ENCODE peak calls at places on chromosomes 11 and 22, in ten cellular contexts. A, U, Z, W, E, V, M, N, D and Q are unnamed samples.

GRCh38 chr22:19853879-19854777 is 546 bp downstream of the GNB1L start:
- DNase-seq in A (peak; percentile 53), U (peak; percentile 63), Z (peak; percentile 55), W (no peak), E (no peak), V (no peak), M (peak; percentile 2), N (peak; percentile 15), D (no peak), Q (peak; percentile 18)

GRCh38 chr22:32991353-32992115 is 66.6 kb downstream of the SYN3 start:
- DNase-seq in A (peak; percentile 56), U (peak; percentile 78), Z (no peak), W (no peak), E (peak; percentile 4), V (no peak), M (no peak), N (peak; percentile 10), D (no peak), Q (peak; percentile 64)

GRCh38 chr11:92048415-92048814 is 176.2 kb upstream of the FAT3 start:
- DNase-seq in A (no peak), U (no peak), Z (no peak), W (no peak), E (no peak), V (no peak), M (no peak), N (no peak), D (no peak), Q (no peak)

GRCh38 chr11:29333993-29334780 is 682.6 kb downstream of the KCNA4 start:
- DNase-seq in A (no peak), U (no peak), Z (no peak), W (no peak), E (no peak), V (no peak), M (peak; percentile 29), N (peak; percentile 70), D (peak; percentile 65), Q (no peak)

GRCh38 chr11:62811659-62812058 is 6.4 kb upstream of the NXF1 start:
- DNase-seq in A (no peak), U (no peak), Z (no peak), W (no peak), E (no peak), V (no peak), M (no peak), N (no peak), D (no peak), Q (no peak)

GRCh38 chr22:45877651-45878050 is 99.3 kb downstream of the WNT7B start:
- DNase-seq in A (peak; percentile 35), U (peak; percentile 56), Z (peak; percentile 49), W (no peak), E (no peak), V (no peak), M (no peak), N (no peak), D (no peak), Q (no peak)

GRCh38 chr11:45560153-45560934 is 105.1 kb downstream of the CHST1 start:
- DNase-seq in A (no peak), U (no peak), Z (peak; percentile 66), W (no peak), E (no peak), V (no peak), M (no peak), N (no peak), D (no peak), Q (no peak)

GRCh38 chr11:118343981-118344521 is at the start of gene CD3G:
- DNase-seq in A (no peak), U (no peak), Z (no peak), W (no peak), E (no peak), V (no peak), M (no peak), N (no peak), D (no peak), Q (no peak)

GRCh38 chr22:41983516-41983915 is 14.3 kb downstream of the SEPTIN3 start:
- DNase-seq in A (no peak), U (no peak), Z (no peak), W (no peak), E (peak; percentile 69), V (peak; percentile 69), M (no peak), N (peak; percentile 65), D (no peak), Q (no peak)

GRCh38 chr22:38697055-38697980 is 3.4 kb downstream of the JOSD1 start:
- DNase-seq in A (no peak), U (no peak), Z (no peak), W (no peak), E (no peak), V (no peak), M (no peak), N (peak; percentile 44), D (peak; percentile 61), Q (no peak)

GRCh38 chr22:23130697-23131096 is 11.1 kb downstream of the RSPH14 start:
- DNase-seq in A (no peak), U (no peak), Z (no peak), W (no peak), E (no peak), V (no peak), M (no peak), N (no peak), D (no peak), Q (no peak)

GRCh38 chr22:36732609-36733008 is 29.1 kb upstream of the CACNG2 start:
- DNase-seq in A (no peak), U (peak; percentile 11), Z (no peak), W (no peak), E (no peak), V (no peak), M (no peak), N (no peak), D (no peak), Q (no peak)

GRCh38 chr22:32847067-32847491 is 45.6 kb downstream of the TIMP3 start:
- DNase-seq in A (no peak), U (peak; percentile 86), Z (no peak), W (no peak), E (no peak), V (no peak), M (no peak), N (no peak), D (no peak), Q (no peak)

GRCh38 chr11:59801981-59802638 is 8.5 kb downstream of the MRPL16 start:
- DNase-seq in A (no peak), U (no peak), Z (no peak), W (no peak), E (no peak), V (no peak), M (no peak), N (peak; percentile 11), D (peak; percentile 2), Q (no peak)

GRCh38 chr22:31253949-31254348 is 38.3 kb downstream of the PIK3IP1 start:
- DNase-seq in A (peak; percentile 81), U (no peak), Z (no peak), W (no peak), E (no peak), V (no peak), M (no peak), N (no peak), D (no peak), Q (no peak)

GRCh38 chr11:61669417-61669816 is 10.8 kb upstream of the DAGLA start:
- DNase-seq in A (no peak), U (no peak), Z (no peak), W (no peak), E (no peak), V (no peak), M (no peak), N (no peak), D (no peak), Q (no peak)
- TF ChIP-seq CTCF in A (no peak), U (no peak), Z (no peak), W (no peak), E (no peak), V (no peak), M (no peak), N (no peak), D (no peak), Q (no peak)

DNA sequence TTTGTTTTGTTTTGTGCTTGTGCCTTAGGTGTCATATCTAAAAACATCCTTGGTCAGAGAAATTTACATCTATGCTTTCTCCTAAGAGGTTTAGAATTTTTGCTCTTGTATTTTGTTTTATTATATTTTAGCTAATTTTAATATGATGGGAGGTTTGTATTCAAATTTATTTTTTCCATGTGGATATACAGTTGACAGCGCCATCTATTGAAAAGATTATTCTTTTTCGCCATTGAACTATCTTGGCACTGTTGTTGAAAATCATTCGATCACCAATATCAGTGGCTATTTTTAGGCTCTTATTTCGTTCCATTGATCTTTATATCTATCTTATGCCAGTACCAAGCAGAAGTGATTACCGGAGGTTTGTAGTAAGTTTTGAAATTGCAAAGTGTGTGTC is 510.3 kb downstream of the BRD1 start:
- DNase-seq in A (no peak), U (no peak), Z (no peak), W (no peak), E (no peak), V (no peak), M (no peak), N (no peak), D (no peak), Q (no peak)
- TF ChIP-seq CTCF in A (no peak), U (no peak), Z (no peak), W (peak; percentile 29), E (no peak), V (no peak), M (peak; percentile 37), N (no peak), D (no peak), Q (no peak)

GRCh38 chr11:114296190-114296978 is at the start of gene NNMT:
- DNase-seq in A (peak; percentile 63), U (peak; percentile 92), Z (no peak), W (no peak), E (peak; percentile 97), V (peak; percentile 97), M (no peak), N (peak; percentile 99), D (peak; percentile 90), Q (no peak)
- TF ChIP-seq CTCF in A (no peak), U (no peak), Z (no peak), W (no peak), E (peak; percentile 15), V (no peak), M (no peak), N (peak; percentile 12), D (peak; percentile 9), Q (no peak)

GRCh38 chr11:73596547-73596946 is 1.4 kb downstream of the FAM168A start:
- DNase-seq in A (no peak), U (no peak), Z (no peak), W (no peak), E (no peak), V (no peak), M (no peak), N (no peak), D (no peak), Q (no peak)

GRCh38 chr11:73597340-73597955 is 464 bp downstream of the FAM168A start:
- DNase-seq in A (no peak), U (no peak), Z (no peak), W (no peak), E (no peak), V (no peak), M (no peak), N (no peak), D (no peak), Q (no peak)

GRCh38 chr11:73598719-73599379 is 937 bp upstream of the FAM168A start:
- DNase-seq in A (no peak), U (no peak), Z (no peak), W (no peak), E (no peak), V (no peak), M (no peak), N (no peak), D (no peak), Q (no peak)

GRCh38 chr11:73592640-73593039 is 5.3 kb downstream of the FAM168A start:
- DNase-seq in A (no peak), U (no peak), Z (no peak), W (no peak), E (no peak), V (no peak), M (no peak), N (no peak), D (no peak), Q (no peak)

GRCh38 chr11:73597956-73598718 is at the start of gene FAM168A:
- DNase-seq in A (peak; percentile 98), U (peak; percentile 97), Z (peak; percentile 98), W (peak; percentile 93), E (peak; percentile 91), V (peak; percentile 94), M (peak; percentile 91), N (peak; percentile 96), D (peak; percentile 96), Q (peak; percentile 97)
- TF ChIP-seq CTCF in A (peak; percentile 23), U (peak; percentile 43), Z (no peak), W (peak; percentile 44), E (no peak), V (peak; percentile 6), M (no peak), N (peak; percentile 12), D (peak; percentile 16), Q (peak; percentile 10)